ENCODE peak calls at places on chromosomes 13 and 19, in four cellular contexts. N is NCI-H748 treated with DMSO at 0.1 percent for 48 hours, W is RPMI7951, E is NCI-H82. B is an unnamed sample.

GRCh38 chr19:8367327-8368001 is 3.5 kb downstream of the ANGPTL4 start:
- DNase-seq in W (peak), N (no peak), E (peak), B (peak)

GRCh38 chr13:86922936-86923335 is 748.2 kb upstream of the SLITRK5 start:
- DNase-seq in N (no peak), W (no peak), E (no peak), B (no peak)

GRCh38 chr13:43261018-43261417 is 237.6 kb downstream of the DNAJC15 start:
- DNase-seq in W (peak), E (no peak), N (no peak), B (peak)

GRCh38 chr13:100550433-100550832 is 38.2 kb downstream of the GGACT start:
- DNase-seq in N (no peak), W (peak), E (peak), B (no peak)

GRCh38 chr13:37313383-37313782 is 207.9 kb upstream of the CSNK1A1L start:
- DNase-seq in W (peak), E (no peak), N (no peak), B (no peak)

GRCh38 chr13:99027260-99027659 is 49.4 kb upstream of the DOCK9 start:
- DNase-seq in W (peak), E (no peak), N (no peak), B (no peak)

GRCh38 chr13:43528992-43529391 is 257.8 kb downstream of the ENOX1 start:
- DNase-seq in W (peak), E (no peak), N (no peak), B (peak)

GRCh38 chr13:97261254-97262015 is 39.3 kb downstream of the MBNL2 start:
- DNase-seq in N (no peak), W (no peak), E (no peak), B (no peak)

GRCh38 chr13:78608705-78609463 is 5.5 kb upstream of the POU4F1 start:
- DNase-seq in N (no peak), E (peak), W (no peak), B (no peak)

GRCh38 chr19:2385053-2385721 is 25.1 kb downstream of the TMPRSS9 start:
- DNase-seq in W (peak), N (peak), E (peak), B (peak)

GRCh38 chr13:40476175-40476958 is 190.1 kb downstream of the FOXO1 start:
- DNase-seq in E (peak), W (peak), N (no peak), B (peak)

GRCh38 chr13:112740502-112741131 is 50.8 kb downstream of the ATP11A start:
- DNase-seq in W (peak), N (no peak), E (no peak), B (peak)

GRCh38 chr19:39341122-39341719 is 1.0 kb upstream of the SAMD4B start:
- DNase-seq in E (peak), N (no peak), W (peak), B (peak)

GRCh38 chr19:42281175-42282035 is 12.4 kb downstream of the CIC start:
- DNase-seq in N (peak), E (peak), W (peak), B (peak)

GRCh38 chr13:77599351-77599750 is 63.8 kb downstream of the SCEL start:
- DNase-seq in N (no peak), W (peak), E (peak), B (no peak)

GRCh38 chr13:28268800-28269223 is 130.5 kb downstream of the PAN3 start:
- DNase-seq in W (no peak), N (no peak), E (no peak), B (no peak)

B was measured in Daoy.